ENCODE peak calls at places on chromosome 10, in ten cellular contexts. R is prostate gland, F is fibroblast of the aortic adventitia, C is lower lobe of right lung, Q is AG10803, M is IMR-90, P is ovary, U is heart left ventricle, W is left lung, G is heart right ventricle. T is an unnamed sample.

GRCh38 chr10:48456361-48456804 is 148.5 kb downstream of the ARHGAP22 start:
- DNase-seq in R (no peak), F (no peak), C (peak; percentile 79), Q (peak; percentile 7), M (no peak), P (peak; percentile 84), U (peak; percentile 66), W (peak; percentile 81), G (peak; percentile 61), T (peak; percentile 45)

GRCh38 chr10:97685395-97685958 is 1.6 kb downstream of the AVPI1 start:
- DNase-seq in R (no peak), F (peak; percentile 64), C (no peak), Q (no peak), M (peak; percentile 58), P (peak; percentile 61), U (no peak), W (no peak), G (no peak), T (no peak)

GRCh38 chr10:43409385-43410109 is 561 bp upstream of the HNRNPF start:
- DNase-seq in R (no peak), F (no peak), C (peak; percentile 82), Q (no peak), M (no peak), P (no peak), U (peak; percentile 56), W (peak; percentile 89), G (peak; percentile 56), T (peak; percentile 82)

GRCh38 chr10:5665380-5666323 is 743 bp downstream of the ASB13 start:
- DNase-seq in R (no peak), F (peak; percentile 26), C (peak; percentile 73), Q (peak; percentile 87), M (no peak), P (peak; percentile 61), U (no peak), W (peak; percentile 87), G (peak; percentile 54), T (peak; percentile 68)

GRCh38 chr10:49119746-49120145 is 4.4 kb upstream of the VSTM4 start:
- DNase-seq in R (no peak), F (no peak), C (no peak), Q (no peak), M (peak; percentile 54), P (no peak), U (no peak), W (no peak), G (no peak), T (no peak)

GRCh38 chr10:31321396-31321941 is 2.5 kb downstream of the ZEB1 start:
- DNase-seq in R (no peak), F (peak; percentile 48), C (no peak), Q (no peak), M (peak; percentile 24), P (no peak), U (no peak), W (no peak), G (no peak), T (no peak)

GRCh38 chr10:123398756-123399155 is 244.6 kb downstream of the BUB3 start:
- DNase-seq in R (no peak), F (no peak), C (no peak), Q (no peak), M (no peak), P (no peak), U (no peak), W (no peak), G (no peak), T (no peak)

GRCh38 chr10:124539935-124540641 is 78.5 kb downstream of the LHPP start:
- DNase-seq in R (peak; percentile 46), F (peak; percentile 36), C (peak; percentile 70), Q (peak; percentile 13), M (peak; percentile 18), P (peak; percentile 81), U (peak; percentile 72), W (peak; percentile 90), G (peak; percentile 82), T (no peak)

GRCh38 chr10:124916585-124917167 is 25.2 kb upstream of the ZRANB1 start:
- DNase-seq in R (peak; percentile 98), F (peak; percentile 93), C (peak; percentile 99), Q (peak; percentile 94), M (peak; percentile 94), P (peak; percentile 99), U (peak; percentile 99), W (peak; percentile 99), G (peak; percentile 99), T (peak; percentile 99)

GRCh38 chr10:13652860-13653259 is 66.1 kb downstream of the PRPF18 start:
- DNase-seq in R (no peak), F (no peak), C (no peak), Q (no peak), M (no peak), P (no peak), U (no peak), W (no peak), G (no peak), T (no peak)

GRCh38 chr10:37739181-37739580 is 118.2 kb downstream of the ZNF248 start:
- DNase-seq in R (no peak), F (no peak), C (no peak), Q (no peak), M (no peak), P (no peak), U (no peak), W (no peak), G (no peak), T (no peak)

GRCh38 chr10:125839176-125839575 is 15.8 kb downstream of the BCCIP start:
- DNase-seq in R (no peak), F (no peak), C (no peak), Q (no peak), M (no peak), P (no peak), U (no peak), W (no peak), G (no peak), T (no peak)

GRCh38 chr10:71511206-71511605 is 114.5 kb downstream of the CDH23 start:
- DNase-seq in R (no peak), F (no peak), C (no peak), Q (no peak), M (no peak), P (no peak), U (no peak), W (no peak), G (no peak), T (no peak)

GRCh38 chr10:4008676-4009382 is 223.8 kb upstream of the KLF6 start:
- DNase-seq in R (no peak), F (no peak), C (no peak), Q (no peak), M (peak; percentile 65), P (no peak), U (no peak), W (no peak), G (no peak), T (no peak)
- TF ChIP-seq CTCF in R (no peak), F (no peak), C (no peak), Q (no peak), M (no peak), P (no peak), U (no peak), W (no peak), G (no peak), T (no peak)

GRCh38 chr10:111112333-111112732 is 35.5 kb downstream of the ADRA2A start:
- DNase-seq in R (no peak), F (no peak), C (no peak), Q (no peak), M (no peak), P (no peak), U (no peak), W (no peak), G (no peak), T (no peak)

GRCh38 chr10:111114931-111115500 is 38.2 kb downstream of the ADRA2A start:
- DNase-seq in R (no peak), F (no peak), C (no peak), Q (no peak), M (no peak), P (no peak), U (no peak), W (no peak), G (no peak), T (no peak)

GRCh38 chr10:111116211-111116610 is 39.4 kb downstream of the ADRA2A start:
- DNase-seq in R (no peak), F (no peak), C (no peak), Q (no peak), M (no peak), P (no peak), U (no peak), W (no peak), G (no peak), T (no peak)

GRCh38 chr10:111113238-111113960 is 36.6 kb downstream of the ADRA2A start:
- DNase-seq in R (no peak), F (no peak), C (no peak), Q (no peak), M (no peak), P (no peak), U (no peak), W (no peak), G (no peak), T (no peak)

GRCh38 chr10:111113961-111114830 is 37.4 kb downstream of the ADRA2A start:
- DNase-seq in R (no peak), F (peak; percentile 14), C (no peak), Q (peak; percentile 54), M (no peak), P (no peak), U (no peak), W (no peak), G (no peak), T (no peak)
- H3K4me3 ChIP-seq in R (no peak overlapping the region), F (no peak overlapping the region), C (no peak overlapping the region), Q (no peak overlapping the region), M (no peak overlapping the region), P (no peak overlapping the region), U (no peak overlapping the region), W (no peak overlapping the region), G (no peak overlapping the region), T (no peak overlapping the region)

GRCh38 chr10:79195091-79195923 is 126.5 kb downstream of the ZMIZ1 start:
- DNase-seq in R (peak; percentile 90), F (peak; percentile 87), C (peak; percentile 91), Q (peak; percentile 79), M (peak; percentile 81), P (peak; percentile 89), U (peak; percentile 90), W (peak; percentile 95), G (peak; percentile 87), T (peak; percentile 89)
- TF ChIP-seq CTCF in R (peak; percentile 98), F (peak; percentile 88), C (peak; percentile 99), Q (peak; percentile 82), M (peak; percentile 88), P (peak; percentile 97), U (peak; percentile 99), W (peak; percentile 97), G (peak; percentile 98), T (peak; percentile 89)

GRCh38 chr10:114511875-114512274 is 107.6 kb upstream of the AFAP1L2 start:
- DNase-seq in R (no peak), F (no peak), C (no peak), Q (no peak), M (no peak), P (no peak), U (no peak), W (no peak), G (no peak), T (no peak)

GRCh38 chr10:114506874-114507385 is 102.6 kb upstream of the AFAP1L2 start:
- DNase-seq in R (no peak), F (no peak), C (no peak), Q (no peak), M (no peak), P (no peak), U (no peak), W (no peak), G (no peak), T (no peak)

GRCh38 chr10:114508376-114508775 is 104.1 kb upstream of the AFAP1L2 start:
- DNase-seq in R (no peak), F (no peak), C (no peak), Q (no peak), M (no peak), P (peak; percentile 63), U (no peak), W (no peak), G (no peak), T (no peak)

GRCh38 chr10:114504769-114505579 is 100.7 kb upstream of the AFAP1L2 start:
- DNase-seq in R (peak; percentile 38), F (peak; percentile 97), C (no peak), Q (peak; percentile 83), M (peak; percentile 91), P (no peak), U (no peak), W (no peak), G (no peak), T (no peak)

GRCh38 chr10:114507449-114507848 is 103.1 kb upstream of the AFAP1L2 start:
- DNase-seq in R (peak; percentile 79), F (no peak), C (peak; percentile 91), Q (no peak), M (no peak), P (peak; percentile 65), U (peak; percentile 72), W (peak; percentile 91), G (peak; percentile 52), T (peak; percentile 93)
- H3K4me3 ChIP-seq in R (no peak overlapping the region), F (no peak overlapping the region), C (no peak overlapping the region), Q (no peak overlapping the region), M (no peak overlapping the region), P (no peak overlapping the region), U (no peak overlapping the region), W (no peak overlapping the region), G (no peak overlapping the region), T (no peak overlapping the region)